ENCODE peak calls at places on chromosomes 12 and 14, in five cellular contexts. J is K562, Q is HepG2, C is IMR-90, U is H1. Z is an unnamed sample.

GRCh38 chr12:43896496-43896895 is 60.6 kb downstream of the TMEM117 start:
- DNase-seq in C (no peak), J (no peak), Q (no peak), U (no peak), Z (no peak)

GRCh38 chr12:2250797-2251196 is 198.0 kb downstream of the CACNA1C start:
- DNase-seq in C (no peak), U (no peak), J (no peak), Q (no peak), Z (no peak)

GRCh38 chr14:75277000-75277795 is 1.4 kb upstream of the FOS start:
- DNase-seq in U (no peak), Q (peak; percentile 66), C (peak; percentile 89), J (peak; percentile 86), Z (peak; percentile 90)

GRCh38 chr14:104865069-104865630 is at the start of gene CEP170B:
- DNase-seq in J (peak; percentile 40), C (peak; percentile 21), Q (no peak), U (no peak), Z (peak; percentile 39)

GRCh38 chr14:99201351-99202073 is 70.5 kb downstream of the BCL11B start:
- DNase-seq in Q (no peak), C (no peak), J (no peak), U (no peak), Z (peak; percentile 21)

GRCh38 chr12:105676694-105677093 is 346.2 kb downstream of the C12orf75 start:
- DNase-seq in Q (no peak), C (no peak), J (no peak), U (no peak), Z (no peak)

GRCh38 chr12:75965661-75966060 is 65.9 kb downstream of the PHLDA1 start:
- DNase-seq in U (no peak), C (no peak), J (no peak), Q (no peak), Z (no peak)

GRCh38 chr12:48965447-48965846 is 6.1 kb downstream of the WNT10B start:
- DNase-seq in C (peak; percentile 38), U (peak; percentile 36), J (no peak), Q (no peak), Z (no peak)

GRCh38 chr12:51323317-51323960 is 535 bp downstream of the BIN2 start:
- DNase-seq in J (no peak), U (no peak), C (no peak), Q (no peak), Z (no peak)

GRCh38 chr12:71438670-71439361 is 782 bp upstream of the LGR5 start:
- DNase-seq in C (no peak), J (no peak), U (no peak), Q (peak; percentile 98), Z (peak; percentile 6)

GRCh38 chr12:116609715-116610114 is 50.5 kb downstream of the MAP1LC3B2 start:
- DNase-seq in Q (no peak), U (no peak), J (peak; percentile 79), C (no peak), Z (no peak)

GRCh38 chr12:68065163-68065562 is 75.9 kb downstream of the IFNG-AS1 start:
- DNase-seq in C (no peak), U (no peak), J (no peak), Q (no peak), Z (no peak)

GRCh38 chr12:52145941-52146821 is 45.6 kb downstream of the KRT80 start:
- DNase-seq in C (no peak), U (no peak), J (no peak), Q (no peak), Z (no peak)

GRCh38 chr12:104747956-104748355 is 210.1 kb downstream of the SLC41A2 start:
- DNase-seq in J (no peak), Q (no peak), C (no peak), U (no peak), Z (no peak)

GRCh38 chr12:8089718-8090117 is 7.6 kb downstream of the NECAP1 start:
- DNase-seq in C (no peak), J (no peak), Q (no peak), U (no peak), Z (no peak)

GRCh38 chr12:130819681-130820080 is 19.4 kb downstream of the STX2 start:
- DNase-seq in J (no peak), Q (no peak), U (no peak), C (no peak), Z (no peak)

DNA sequence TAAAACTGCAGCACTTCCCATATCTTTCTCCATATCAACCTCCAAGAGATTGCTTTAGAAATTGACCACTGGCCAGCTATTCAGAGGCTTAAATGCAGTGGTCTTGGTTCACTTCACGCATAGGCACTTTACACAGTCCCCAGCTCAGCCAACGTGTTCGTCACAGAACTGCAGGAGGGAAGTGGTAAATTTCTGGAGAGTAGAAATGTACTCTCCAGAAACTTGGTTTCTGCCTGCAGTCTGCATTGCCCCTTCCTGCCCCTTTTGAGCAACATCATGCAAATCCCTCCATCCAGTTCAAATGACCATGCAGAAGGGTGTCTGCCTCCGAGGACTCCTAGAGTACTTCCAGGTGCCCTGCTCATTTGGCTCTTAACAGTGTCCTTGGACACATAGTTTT is 42.7 kb upstream of the NEDD1 start:
- DNase-seq in U (no peak), C (no peak), Q (no peak), J (no peak), Z (no peak)
- H3K4me2 ChIP-seq in U (no peak overlapping the region), C (no peak overlapping the region), Q (no peak overlapping the region), J (no peak overlapping the region), Z (no peak overlapping the region)

GRCh38 chr12:124783087-124783486 is 80.6 kb downstream of the SCARB1 start:
- DNase-seq in J (no peak), U (no peak), C (no peak), Q (no peak), Z (no peak)
- TF ChIP-seq MAFK in J (no peak), U (no peak), C (no peak), Q (no peak), Z (no peak)

GRCh38 chr12:50059440-50060119 is 2.2 kb downstream of the ASIC1 start:
- DNase-seq in C (peak; percentile 39), U (no peak), J (no peak), Q (no peak), Z (no peak)
- H3K4me2 ChIP-seq in C (no peak overlapping the region), U (no peak overlapping the region), J (no peak overlapping the region), Q (no peak overlapping the region), Z (no peak overlapping the region)

GRCh38 chr14:102219316-102219715 is 79.6 kb downstream of the WDR20 start:
- DNase-seq in U (no peak), Q (no peak), C (no peak), J (no peak), Z (no peak)

GRCh38 chr14:102217399-102217798 is 77.7 kb downstream of the WDR20 start:
- DNase-seq in C (no peak), Q (no peak), U (no peak), J (no peak), Z (no peak)

GRCh38 chr14:102217987-102218421 is 78.3 kb downstream of the WDR20 start:
- DNase-seq in U (no peak), C (no peak), Q (no peak), J (no peak), Z (no peak)

GRCh38 chr14:102220031-102220430 is 80.3 kb downstream of the WDR20 start:
- DNase-seq in C (no peak), U (no peak), J (no peak), Q (no peak), Z (no peak)

DNA sequence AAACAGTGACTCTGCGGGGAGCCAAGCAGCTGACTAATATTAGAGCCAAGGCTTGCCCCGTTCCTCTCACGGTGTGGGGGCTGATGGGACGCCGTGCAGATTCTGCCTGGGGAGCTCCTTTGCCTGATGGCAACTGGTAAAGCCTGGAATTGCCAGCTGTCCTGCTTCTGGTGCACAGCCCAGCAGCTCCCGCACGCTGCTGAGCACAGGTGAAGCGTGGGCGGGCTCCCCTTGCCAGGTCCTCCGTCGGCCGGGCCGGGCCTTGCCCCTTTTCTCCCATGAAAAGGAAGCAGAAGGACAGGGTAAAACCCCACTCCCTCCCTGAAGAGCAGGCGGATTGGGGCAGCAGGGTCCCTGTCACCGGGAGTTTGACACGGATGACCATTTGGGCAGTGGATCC is 79.0 kb downstream of the WDR20 start:
- DNase-seq in Q (no peak), J (no peak), C (no peak), U (no peak), Z (no peak)
- TF ChIP-seq MAFK in Q (no peak), J (no peak), C (no peak), U (no peak), Z (no peak)

DNA sequence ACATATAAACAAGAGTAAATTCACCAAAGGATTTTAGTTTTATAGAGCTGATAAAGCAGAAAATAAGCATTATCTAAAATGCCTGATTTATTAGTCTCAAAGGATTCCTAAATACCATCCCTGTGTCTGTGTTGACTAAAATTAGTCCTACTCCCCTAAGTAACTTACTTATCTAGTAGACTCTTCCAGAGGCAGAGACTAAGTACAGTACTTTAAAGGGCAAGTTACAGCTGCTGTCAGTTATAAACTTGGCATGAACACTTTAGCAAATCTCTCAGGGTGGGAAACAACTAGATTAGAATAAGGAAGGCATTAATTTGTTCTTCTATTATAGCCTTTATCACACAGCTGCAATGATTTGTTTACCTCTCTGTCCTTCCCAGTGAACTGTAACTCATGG is 46.0 kb downstream of the ATP2B1 start:
- DNase-seq in C (no peak), Q (no peak), J (no peak), U (no peak), Z (no peak)
- H3K4me2 ChIP-seq in C (no peak overlapping the region), Q (no peak overlapping the region), J (no peak overlapping the region), U (no peak overlapping the region), Z (no peak overlapping the region)

DNA sequence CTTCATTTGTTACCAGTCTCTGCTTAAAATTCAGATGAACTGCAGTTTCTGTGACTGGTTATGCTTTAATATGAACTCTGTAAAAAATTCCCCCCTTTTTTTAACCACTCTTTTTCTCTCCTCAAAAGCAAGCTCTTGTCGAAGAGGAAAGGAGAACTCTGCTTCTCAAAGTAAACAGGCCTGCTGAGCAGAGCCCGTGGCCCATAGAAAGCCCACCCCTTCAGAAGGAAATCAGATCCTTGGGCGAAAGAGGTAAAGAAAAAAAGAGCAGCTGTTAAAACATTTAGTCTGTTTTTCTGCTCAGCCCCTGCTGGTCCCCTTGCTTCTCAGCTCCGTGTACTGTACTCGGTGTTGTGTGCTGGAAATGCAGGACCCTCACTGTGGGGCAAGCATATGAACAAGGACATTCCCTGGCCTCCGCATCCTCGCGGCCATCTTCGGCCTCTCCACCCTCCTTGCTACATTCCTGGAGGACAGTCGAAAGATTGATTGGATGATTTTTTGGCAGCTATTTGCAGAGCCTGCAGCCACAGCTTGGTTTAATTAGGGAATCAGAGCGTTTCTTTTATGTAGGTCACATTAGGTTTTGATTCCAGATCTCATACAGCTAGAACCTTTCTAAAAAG is 164.6 kb upstream of the LRIG3 start:
- DNase-seq in J (no peak), C (peak; percentile 65), Q (no peak), U (no peak), Z (no peak)
- TF ChIP-seq MAFK in J (no peak), C (no peak), Q (no peak), U (no peak), Z (no peak)

DNA sequence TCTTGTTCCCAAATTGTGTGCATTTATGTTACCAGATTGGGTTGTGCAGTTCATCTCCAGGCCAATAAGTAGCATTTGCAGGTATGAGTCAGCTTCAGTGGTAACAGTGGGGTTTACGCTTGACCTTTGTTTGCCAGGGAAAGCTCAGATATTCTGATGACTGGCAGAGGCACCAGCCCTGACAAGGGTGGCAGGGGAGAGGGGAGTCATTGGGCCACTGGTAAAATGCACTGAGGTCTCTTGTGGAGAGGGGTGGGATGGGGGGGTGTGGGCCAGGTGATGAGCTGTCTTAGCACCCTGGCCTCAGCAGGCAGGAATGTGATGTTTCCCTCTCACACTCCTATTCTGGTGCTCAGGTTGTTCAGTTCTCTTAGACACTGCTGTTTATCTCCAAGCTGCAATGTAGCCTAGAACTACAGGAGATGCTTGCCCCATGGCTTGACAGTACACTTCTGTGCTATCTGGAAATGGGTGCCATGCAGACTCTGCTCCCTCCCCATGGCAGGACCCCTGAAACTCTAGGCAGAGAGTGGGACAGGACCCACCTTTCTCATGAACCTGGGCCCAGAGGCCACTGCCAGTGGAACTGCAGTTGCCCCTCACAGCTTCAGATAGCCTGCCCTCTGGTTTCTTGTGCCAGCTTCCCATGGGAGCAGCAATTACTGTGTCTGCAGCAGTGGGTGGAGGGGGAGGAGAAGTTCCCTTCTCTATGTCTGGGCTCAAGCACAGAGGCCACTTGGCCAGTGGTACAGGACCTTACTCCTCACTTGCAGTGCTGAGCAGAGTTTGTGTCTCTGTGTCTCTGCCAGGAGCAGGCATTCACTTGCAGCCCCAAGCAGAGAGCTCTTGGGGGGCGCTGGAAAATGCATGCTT is 31.9 kb downstream of the USP15 start:
- DNase-seq in C (peak; percentile 43), U (no peak), J (no peak), Q (peak; percentile 9), Z (no peak)
- H3K4me2 ChIP-seq in C (no peak overlapping the region), U (no peak overlapping the region), J (peak overlapping the region; percentile 10), Q (no peak overlapping the region), Z (peak overlapping the region; percentile 21)